ENCODE peak calls at places on chromosomes 6 and 20, in ten cellular contexts. C is GM12865, M is body of pancreas, Y is BJ, D is IMR-90, S is NT2/D1, K is breast epithelium, I is H7, R is esophagus squamous epithelium, N is endodermal cell. T is an unnamed sample.

GRCh38 chr6:83708546-83708969 is 343 bp downstream of the SNAP91 start:
- DNase-seq in S (no peak), M (no peak), N (no peak), C (no peak), Y (no peak), K (no peak), D (no peak), I (peak), R (no peak), T (peak)

GRCh38 chr20:63837475-63837874 is 6.4 kb upstream of the ZBTB46 start:
- DNase-seq in Y (no peak), M (no peak), R (no peak), K (no peak), N (no peak), S (no peak), I (no peak), D (no peak), C (no peak), T (no peak)

GRCh38 chr6:163338671-163339405 is 75.7 kb upstream of the QKI start:
- DNase-seq in S (peak), R (no peak), D (peak), N (no peak), C (no peak), I (peak), K (no peak), M (no peak), Y (no peak), T (peak)

GRCh38 chr6:125922322-125922860 is 34.2 kb upstream of the HINT3 start:
- DNase-seq in R (no peak), S (no peak), N (no peak), I (no peak), K (no peak), M (no peak), C (no peak), D (no peak), Y (no peak), T (no peak)

GRCh38 chr20:64133951-64134407 is 26.6 kb upstream of the NPBWR2 start:
- DNase-seq in D (no peak), N (peak), S (no peak), K (no peak), C (peak), R (no peak), M (no peak), Y (no peak), I (peak), T (no peak)

GRCh38 chr6:53641348-53641747 is 24.2 kb downstream of the KLHL31 start:
- DNase-seq in C (no peak), N (no peak), K (no peak), I (no peak), Y (no peak), S (no peak), R (no peak), D (no peak), M (no peak), T (no peak)

GRCh38 chr6:149493697-149494334 is 9.0 kb upstream of the ZC3H12D start:
- DNase-seq in C (no peak), Y (no peak), I (no peak), M (no peak), K (no peak), D (no peak), S (no peak), N (no peak), R (no peak), T (no peak)

GRCh38 chr20:14902432-14903089 is 565.1 kb upstream of the FLRT3 start:
- DNase-seq in S (no peak), R (no peak), N (no peak), I (no peak), M (no peak), C (peak), Y (no peak), K (no peak), D (no peak), T (no peak)

GRCh38 chr20:25378884-25379733 is 11.5 kb downstream of the ABHD12 start:
- DNase-seq in C (no peak), M (no peak), Y (no peak), R (no peak), D (no peak), N (no peak), K (no peak), S (no peak), I (no peak), T (no peak)

GRCh38 chr6:101932704-101933103 is 539.2 kb downstream of the GRIK2 start:
- DNase-seq in R (no peak), M (no peak), S (no peak), N (no peak), C (no peak), D (no peak), Y (no peak), I (no peak), K (no peak), T (no peak)

GRCh38 chr6:138517635-138518034 is 18.3 kb upstream of the NHSL1 start:
- DNase-seq in D (peak), S (no peak), M (peak), C (peak), Y (no peak), I (peak), K (peak), N (peak), R (no peak), T (peak)

GRCh38 chr6:136920858-136921520 is 1.1 kb upstream of the SLC35D3 start:
- DNase-seq in S (no peak), C (peak), M (peak), Y (no peak), I (peak), K (no peak), R (no peak), D (no peak), N (peak), T (peak)

GRCh38 chr20:51402201-51402600 is 140.3 kb downstream of the NFATC2 start:
- DNase-seq in D (peak), R (no peak), K (no peak), Y (no peak), M (no peak), I (no peak), C (peak), S (no peak), N (no peak), T (peak)

GRCh38 chr6:82067021-82067420 is 180.5 kb downstream of the IBTK start:
- DNase-seq in K (no peak), N (no peak), I (no peak), D (peak), Y (no peak), C (peak), M (no peak), R (no peak), S (no peak), T (peak)

GRCh38 chr6:87698618-87699017 is 3.4 kb downstream of the AKIRIN2 start:
- DNase-seq in N (no peak), Y (no peak), R (no peak), D (peak), K (no peak), C (peak), I (no peak), M (no peak), S (no peak), T (no peak)

GRCh38 chr6:18053071-18053475 is 65.6 kb upstream of the KIF13A start:
- DNase-seq in S (no peak), R (no peak), C (no peak), K (no peak), Y (peak), M (no peak), I (no peak), N (no peak), D (peak), T (peak)

GRCh38 chr6:169800116-169800667 is 48.8 kb downstream of the ERMARD start:
- DNase-seq in K (no peak), N (peak), R (no peak), D (no peak), I (peak), Y (no peak), S (no peak), M (no peak), C (no peak), T (no peak)

GRCh38 chr20:60921021-60921622 is 330.9 kb upstream of the CDH4 start:
- DNase-seq in C (no peak), K (no peak), S (peak), Y (no peak), D (peak), I (peak), M (no peak), N (peak), R (no peak), T (no peak)

GRCh38 chr6:19839788-19840187 is 2.6 kb downstream of the ID4 start:
- DNase-seq in Y (no peak), D (no peak), R (no peak), M (no peak), C (no peak), K (no peak), I (no peak), S (no peak), N (no peak), T (no peak)

GRCh38 chr6:52106994-52107393 is 19.6 kb upstream of the PKHD1 start:
- DNase-seq in K (no peak), C (no peak), S (no peak), D (no peak), Y (no peak), N (peak), R (no peak), I (no peak), M (no peak), T (no peak)

GRCh38 chr20:25320035-25320800 is 70.4 kb downstream of the ABHD12 start:
- DNase-seq in I (peak), C (no peak), S (no peak), D (no peak), R (no peak), M (no peak), N (no peak), Y (no peak), K (no peak), T (no peak)

GRCh38 chr6:168215121-168215808 is 104.3 kb downstream of the DACT2 start:
- DNase-seq in M (no peak), Y (no peak), D (no peak), N (peak), R (no peak), C (no peak), K (no peak), S (no peak), I (peak), T (no peak)

GRCh38 chr6:137709424-137710281 is 157.4 kb upstream of the TNFAIP3 start:
- DNase-seq in R (no peak), N (no peak), Y (no peak), K (no peak), I (no peak), M (no peak), C (peak), S (no peak), D (peak), T (no peak)

GRCh38 chr20:40251284-40251932 is 437.6 kb downstream of the MAFB start:
- DNase-seq in R (no peak), C (peak), N (peak), K (no peak), D (peak), S (peak), M (peak), I (peak), Y (no peak), T (peak)

GRCh38 chr20:969868-970267 is 32.2 kb downstream of the RSPO4 start:
- DNase-seq in C (no peak), R (no peak), N (no peak), I (no peak), D (no peak), K (no peak), Y (no peak), M (no peak), S (no peak), T (no peak)

GRCh38 chr20:49579874-49580817 is 12.2 kb upstream of the PTGIS start:
- DNase-seq in M (no peak), I (no peak), D (peak), N (no peak), R (no peak), C (no peak), S (no peak), K (no peak), Y (no peak), T (peak)

GRCh38 chr6:13985663-13986325 is 61.0 kb downstream of the RNF182 start:
- DNase-seq in Y (no peak), K (no peak), S (no peak), R (no peak), I (no peak), C (no peak), N (no peak), M (no peak), D (no peak), T (no peak)

GRCh38 chr6:169831450-169832246 is 80.2 kb downstream of the ERMARD start:
- DNase-seq in N (peak), C (peak), Y (no peak), S (peak), M (peak), D (peak), I (peak), K (peak), R (no peak), T (peak)

GRCh38 chr6:53340536-53340935 is 8.2 kb downstream of the ELOVL5 start:
- DNase-seq in C (no peak), D (no peak), I (no peak), Y (no peak), N (no peak), K (no peak), M (no peak), S (no peak), R (no peak), T (no peak)

GRCh38 chr20:36830791-36831691 is 44.9 kb upstream of the TLDC2 start:
- DNase-seq in Y (no peak), M (no peak), C (no peak), N (no peak), I (peak), S (no peak), R (no peak), K (no peak), D (peak), T (peak)

GRCh38 chr6:31718294-31718693 is 3.1 kb downstream of the LY6G6D start:
- DNase-seq in D (no peak), I (peak), C (no peak), Y (no peak), S (no peak), K (peak), M (peak), R (no peak), N (peak), T (no peak)

GRCh38 chr20:48098866-48099265 is 313.6 kb upstream of the SULF2 start:
- DNase-seq in C (no peak), R (no peak), I (no peak), M (no peak), S (no peak), D (no peak), N (no peak), K (no peak), Y (no peak), T (peak)

GRCh38 chr20:46433051-46433450 is 26.6 kb upstream of the ELMO2 start:
- DNase-seq in Y (no peak), D (no peak), I (no peak), C (no peak), R (no peak), M (no peak), K (no peak), N (no peak), S (no peak), T (no peak)

GRCh38 chr6:3076320-3076719 is 8.0 kb downstream of the RIPK1 start:
- DNase-seq in R (no peak), D (no peak), I (no peak), Y (no peak), C (no peak), M (no peak), K (no peak), S (no peak), N (no peak), T (no peak)
- H3K4me3 ChIP-seq in R (no peak), D (no peak), I (no peak), Y (no peak), C (no peak), M (no peak), K (no peak), S (no peak), N (no peak), T (no peak)

GRCh38 chr20:54217762-54218161 is 9.9 kb downstream of the PFDN4 start:
- DNase-seq in N (peak), S (no peak), D (no peak), K (no peak), R (no peak), M (no peak), I (no peak), Y (no peak), C (no peak), T (no peak)

GRCh38 chr20:54221383-54221782 is 13.5 kb downstream of the PFDN4 start:
- DNase-seq in I (no peak), C (peak), S (no peak), Y (no peak), N (no peak), R (no peak), M (peak), K (no peak), D (no peak), T (no peak)

GRCh38 chr20:54218470-54218869 is 10.6 kb downstream of the PFDN4 start:
- DNase-seq in Y (no peak), M (no peak), D (no peak), C (no peak), I (no peak), K (no peak), N (no peak), R (no peak), S (no peak), T (no peak)

GRCh38 chr20:54220722-54221121 is 12.8 kb downstream of the PFDN4 start:
- DNase-seq in I (no peak), K (no peak), R (no peak), N (peak), S (no peak), C (no peak), Y (no peak), D (no peak), M (no peak), T (no peak)

GRCh38 chr20:54219751-54220426 is 12.0 kb downstream of the PFDN4 start:
- DNase-seq in C (no peak), N (no peak), M (peak), D (peak), I (no peak), R (no peak), S (peak), Y (no peak), K (no peak), T (peak)
- H3K4me3 ChIP-seq in C (no peak), N (no peak), M (no peak), D (no peak), I (no peak), R (no peak), S (no peak), Y (no peak), K (no peak), T (no peak)

GRCh38 chr6:157332813-157333212 is 9.5 kb upstream of the TMEM242 start:
- DNase-seq in N (no peak), S (no peak), D (no peak), C (no peak), I (no peak), M (no peak), K (no peak), Y (no peak), R (no peak), T (no peak)

GRCh38 chr6:157333537-157333936 is 10.2 kb upstream of the TMEM242 start:
- DNase-seq in D (no peak), K (no peak), I (no peak), S (no peak), N (no peak), C (no peak), Y (no peak), M (no peak), R (no peak), T (no peak)

GRCh38 chr6:157333956-157334355 is 10.6 kb upstream of the TMEM242 start:
- DNase-seq in R (no peak), I (no peak), S (no peak), M (no peak), K (no peak), N (no peak), D (no peak), Y (no peak), C (no peak), T (no peak)

GRCh38 chr6:157337766-157338165 is 14.4 kb upstream of the TMEM242 start:
- DNase-seq in Y (no peak), M (no peak), R (no peak), K (no peak), D (no peak), N (no peak), S (no peak), C (no peak), I (no peak), T (no peak)

GRCh38 chr6:157335829-157336228 is 12.5 kb upstream of the TMEM242 start:
- DNase-seq in I (no peak), D (no peak), R (no peak), K (no peak), M (no peak), Y (no peak), C (no peak), S (no peak), N (no peak), T (no peak)
- H3K4me3 ChIP-seq in I (no peak), D (no peak), R (no peak), K (no peak), M (no peak), Y (no peak), C (no peak), S (no peak), N (no peak), T (no peak)

DNA sequence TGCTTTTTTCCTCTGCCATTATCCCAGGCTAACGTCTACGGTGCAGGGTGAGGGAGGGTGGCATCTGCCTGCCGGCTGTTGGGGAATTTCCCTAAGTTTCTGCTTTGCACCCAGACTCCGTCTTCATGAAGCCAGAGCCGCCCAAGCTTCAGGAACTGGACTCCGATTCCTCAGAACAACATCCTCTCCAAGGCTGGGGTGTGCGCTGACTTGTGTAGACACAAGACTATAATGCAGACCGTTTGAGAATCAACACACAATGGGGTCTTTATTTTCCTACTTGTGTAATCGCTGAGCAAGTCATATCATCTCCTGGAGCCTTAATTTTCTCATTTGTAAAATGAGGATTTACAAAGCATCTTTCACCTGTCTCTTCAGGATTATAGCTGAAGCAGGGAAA is 160.5 kb upstream of the AGPAT4 start:
- DNase-seq in I (no peak), Y (no peak), N (no peak), K (no peak), C (no peak), M (peak), R (no peak), D (no peak), S (no peak), T (no peak)
- H3K4me3 ChIP-seq in I (no peak), Y (no peak), N (no peak), K (no peak), C (no peak), M (no peak), R (peak), D (no peak), S (no peak), T (no peak)

GRCh38 chr6:154411076-154411475 is 54.5 kb upstream of the IPCEF1 start:
- DNase-seq in D (no peak), I (no peak), Y (no peak), C (no peak), K (no peak), S (no peak), R (no peak), M (no peak), N (no peak), T (no peak)
- H3K4me3 ChIP-seq in D (peak), I (no peak), Y (no peak), C (no peak), K (no peak), S (no peak), R (no peak), M (no peak), N (no peak), T (peak)

GRCh38 chr6:29827579-29828470 is at the start of gene HLA-G:
- DNase-seq in K (no peak), C (no peak), D (no peak), Y (no peak), S (no peak), M (no peak), R (no peak), N (peak), I (peak), T (no peak)
- H3K4me3 ChIP-seq in K (no peak), C (peak), D (no peak), Y (no peak), S (peak), M (no peak), R (peak), N (peak), I (peak), T (no peak)

DNA sequence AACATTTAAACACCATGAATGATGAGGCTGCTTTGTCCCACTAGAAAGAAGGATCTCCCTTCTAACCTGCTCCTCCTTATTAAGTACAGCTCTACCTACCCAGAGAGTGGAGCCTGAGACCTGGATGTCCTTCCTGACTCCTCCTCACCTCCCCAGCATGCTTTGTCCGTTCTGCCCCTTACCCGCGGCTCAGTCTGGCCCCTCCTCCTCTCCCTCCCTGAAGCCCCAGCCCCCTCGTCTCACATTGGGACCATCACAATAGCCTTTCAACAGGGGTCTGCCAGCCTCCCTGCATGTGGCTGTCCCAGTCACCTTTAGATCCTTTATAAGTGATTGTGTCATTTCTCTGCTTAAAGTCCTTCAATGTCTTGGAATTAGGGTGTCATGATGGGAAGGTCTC is 72.5 kb downstream of the DZANK1 start:
- DNase-seq in S (no peak), D (no peak), K (no peak), R (no peak), C (no peak), Y (no peak), N (peak), M (no peak), I (peak), T (no peak)
- H3K4me3 ChIP-seq in S (no peak), D (no peak), K (no peak), R (no peak), C (no peak), Y (no peak), N (peak), M (no peak), I (no peak), T (no peak)